ENCODE peak calls at places on chromosomes 2 and 18, in eight cellular contexts. S, G, R, W, Y, D, N and Z are unnamed samples. For H3K4me1, the result is how much of the 10 kb centered on the place peaks cover.

GRCh38 chr18:76923485-76924085 is 101.2 kb downstream of the ZNF236 start:
- DNase-seq in S (peak), G (no peak), R (peak), W (no peak), Y (peak), D (no peak), N (no peak), Z (no peak)

GRCh38 chr18:51091270-51091669 is 61.3 kb downstream of the SMAD4 start:
- DNase-seq in S (no peak), G (no peak), R (no peak), W (no peak), Y (no peak), D (no peak), N (no peak), Z (no peak)

GRCh38 chr2:71071681-71072398 is 3.4 kb downstream of the NAGK start:
- DNase-seq in S (no peak), G (no peak), R (no peak), W (peak), Y (no peak), D (no peak), N (no peak), Z (no peak)

GRCh38 chr18:10053861-10054260 is 140.0 kb downstream of the VAPA start:
- DNase-seq in S (no peak), G (no peak), R (no peak), W (no peak), Y (no peak), D (no peak), N (no peak), Z (no peak)

GRCh38 chr18:73774836-73775509 is 372.7 kb downstream of the FBXO15 start:
- DNase-seq in S (peak), G (no peak), R (no peak), W (no peak), Y (no peak), D (no peak), N (no peak), Z (peak)

GRCh38 chr2:118539290-118539689 is 308.2 kb downstream of the EN1 start:
- DNase-seq in S (peak), G (peak), R (peak), W (peak), Y (peak), D (no peak), N (peak), Z (peak)

GRCh38 chr2:155815851-155816250 is 516.7 kb downstream of the NR4A2 start:
- DNase-seq in S (peak), G (no peak), R (peak), W (no peak), Y (no peak), D (no peak), N (no peak), Z (no peak)

GRCh38 chr18:77572537-77572936 is 322.9 kb downstream of the GALR1 start:
- DNase-seq in S (no peak), G (no peak), R (no peak), W (no peak), Y (no peak), D (no peak), N (no peak), Z (no peak)

GRCh38 chr2:190742431-190742830 is 93.5 kb downstream of the NAB1 start:
- DNase-seq in S (no peak), G (no peak), R (no peak), W (no peak), Y (no peak), D (no peak), N (no peak), Z (no peak)

GRCh38 chr2:84719434-84719833 is 161.4 kb downstream of the TRABD2A start:
- DNase-seq in S (no peak), G (no peak), R (no peak), W (no peak), Y (peak), D (no peak), N (no peak), Z (no peak)

GRCh38 chr2:15620340-15620739 is 28.7 kb downstream of the DDX1 start:
- DNase-seq in S (no peak), G (no peak), R (no peak), W (no peak), Y (no peak), D (no peak), N (no peak), Z (no peak)

GRCh38 chr18:58024139-58024538 is 19.9 kb upstream of the NEDD4L start:
- DNase-seq in S (no peak), G (no peak), R (no peak), W (no peak), Y (no peak), D (no peak), N (no peak), Z (no peak)

GRCh38 chr2:71897145-71897495 is 250.5 kb downstream of the CYP26B1 start:
- DNase-seq in S (no peak), G (no peak), R (no peak), W (no peak), Y (no peak), D (no peak), N (peak), Z (no peak)

GRCh38 chr2:26914286-26914962 is 56.0 kb upstream of the MAPRE3 start:
- DNase-seq in S (peak), G (no peak), R (no peak), W (no peak), Y (no peak), D (no peak), N (peak), Z (no peak)

GRCh38 chr18:31436825-31437224 is 10.7 kb upstream of the DSG3 start:
- DNase-seq in S (no peak), G (no peak), R (no peak), W (no peak), Y (no peak), D (no peak), N (no peak), Z (no peak)

GRCh38 chr2:36889782-36890181 is 76.6 kb downstream of the STRN start:
- DNase-seq in S (no peak), G (peak), R (peak), W (no peak), Y (no peak), D (no peak), N (no peak), Z (no peak)

GRCh38 chr2:103353754-103354153 is 591.9 kb downstream of the TMEM182 start:
- DNase-seq in S (no peak), G (no peak), R (no peak), W (no peak), Y (peak), D (no peak), N (no peak), Z (no peak)

DNA sequence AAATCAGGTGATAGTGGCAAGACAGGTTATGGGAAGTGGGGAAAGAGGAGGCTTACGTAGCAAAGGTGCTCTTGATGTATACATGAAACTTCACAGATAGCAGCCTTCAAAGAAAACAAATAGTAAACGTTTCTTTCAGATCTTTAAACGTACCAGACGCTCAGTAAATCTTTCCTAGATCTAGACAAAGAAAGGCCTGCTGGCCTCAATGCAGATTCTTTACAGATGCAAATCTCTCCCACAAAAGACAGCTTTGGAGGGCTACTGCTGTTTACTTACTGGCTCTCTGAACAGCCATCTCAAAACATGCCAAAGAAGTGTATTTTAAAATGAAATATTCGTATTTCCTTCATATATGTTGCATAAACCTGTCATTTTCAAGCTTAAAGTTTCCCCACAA is 1279.9 kb upstream of the NRXN1 start:
- DNase-seq in S (peak), G (no peak), R (no peak), W (no peak), Y (no peak), D (no peak), N (no peak), Z (no peak)
- H3K4me1 ChIP-seq in S (under half), G (under half), R (under half), W (under half), Y (under half), D (under half), N (under half), Z (under half)

GRCh38 chr2:61470122-61470951 is 550 bp downstream of the USP34 start:
- DNase-seq in S (peak), G (no peak), R (peak), W (peak), Y (peak), D (peak), N (peak), Z (peak)

GRCh38 chr2:61469424-61470121 is 1.3 kb downstream of the USP34 start:
- DNase-seq in S (no peak), G (peak), R (no peak), W (no peak), Y (no peak), D (no peak), N (no peak), Z (no peak)

GRCh38 chr2:61471905-61472805 is 1.3 kb upstream of the USP34 start:
- DNase-seq in S (no peak), G (peak), R (peak), W (no peak), Y (peak), D (no peak), N (no peak), Z (peak)

GRCh38 chr2:61470965-61471904 is at the start of gene USP34:
- DNase-seq in S (peak), G (peak), R (peak), W (peak), Y (peak), D (peak), N (peak), Z (peak)
- TF ChIP-seq CTCF in S (no peak), G (no peak), R (no peak), W (no peak), Y (no peak), D (no peak), N (no peak), Z (no peak)

DNA sequence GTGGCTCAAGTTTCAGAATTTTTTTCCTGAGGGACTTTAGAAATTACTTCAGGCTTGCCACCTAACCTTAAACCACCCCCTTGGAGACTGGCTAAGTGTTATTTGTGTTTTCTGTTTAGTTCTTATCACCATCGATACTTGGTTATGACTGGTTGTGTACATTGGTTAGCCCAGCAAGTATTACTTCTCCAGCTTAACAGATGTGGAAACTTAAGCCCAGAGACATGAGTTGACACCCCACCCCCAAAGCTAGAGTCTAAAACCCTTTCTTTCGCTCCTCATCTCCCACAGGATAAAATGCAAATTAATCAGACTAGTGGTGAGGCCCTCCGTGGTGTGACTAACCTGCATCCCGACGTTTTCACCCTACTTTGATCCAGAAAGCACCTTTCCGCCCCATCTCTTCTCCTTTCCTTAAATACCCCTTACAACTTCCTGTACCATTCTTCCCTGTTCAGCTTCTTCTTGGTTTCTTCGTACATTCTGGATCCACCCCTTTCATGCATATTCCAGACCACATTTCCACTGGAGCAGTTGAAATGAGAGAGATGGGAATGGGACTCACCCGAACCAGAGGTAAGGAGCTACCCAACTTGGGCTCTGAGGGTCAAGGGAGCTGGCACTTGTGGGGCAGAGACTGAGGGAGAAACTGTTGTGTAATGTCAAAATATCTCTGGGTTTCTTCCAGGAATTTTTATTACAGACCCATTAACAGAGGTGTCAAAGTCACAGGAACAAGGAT is 819 bp upstream of the MAP3K2 start:
- DNase-seq in S (no peak), G (no peak), R (no peak), W (no peak), Y (no peak), D (no peak), N (no peak), Z (no peak)
- H3K4me1 ChIP-seq in S (under half), G (under half), R (under half), W (under half), Y (under half), D (under half), N (under half), Z (under half)

GRCh38 chr2:16828044-16828827 is 162.6 kb upstream of the CYRIA start:
- DNase-seq in S (no peak), G (no peak), R (no peak), W (no peak), Y (no peak), D (no peak), N (no peak), Z (no peak)

GRCh38 chr2:16828828-16829160 is 163.2 kb upstream of the CYRIA start:
- DNase-seq in S (peak), G (no peak), R (no peak), W (no peak), Y (no peak), D (no peak), N (no peak), Z (no peak)

DNA sequence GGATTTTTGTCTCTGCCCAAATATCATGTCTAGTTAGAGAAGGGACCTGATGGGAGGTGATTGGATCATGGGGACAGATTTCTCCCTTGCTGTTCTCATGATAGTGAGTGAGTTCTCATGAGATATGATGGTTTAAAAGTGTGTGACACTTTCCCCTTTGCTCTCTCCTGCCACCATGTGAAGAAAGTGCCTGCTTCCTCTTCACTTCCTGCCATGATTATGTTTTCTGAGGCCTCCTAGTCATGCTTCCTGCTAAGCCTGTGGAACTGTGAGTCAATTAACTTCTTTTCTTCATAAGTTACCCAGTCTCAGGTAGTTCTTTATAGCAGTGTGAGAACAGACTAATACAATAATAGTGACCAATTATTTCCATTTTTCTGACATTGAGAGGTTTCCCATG is 167.3 kb upstream of the CYRIA start:
- DNase-seq in S (no peak), G (no peak), R (no peak), W (no peak), Y (no peak), D (no peak), N (no peak), Z (no peak)
- TF ChIP-seq CTCF in S (no peak), G (no peak), R (no peak), W (no peak), Y (no peak), D (no peak), N (no peak), Z (no peak)

DNA sequence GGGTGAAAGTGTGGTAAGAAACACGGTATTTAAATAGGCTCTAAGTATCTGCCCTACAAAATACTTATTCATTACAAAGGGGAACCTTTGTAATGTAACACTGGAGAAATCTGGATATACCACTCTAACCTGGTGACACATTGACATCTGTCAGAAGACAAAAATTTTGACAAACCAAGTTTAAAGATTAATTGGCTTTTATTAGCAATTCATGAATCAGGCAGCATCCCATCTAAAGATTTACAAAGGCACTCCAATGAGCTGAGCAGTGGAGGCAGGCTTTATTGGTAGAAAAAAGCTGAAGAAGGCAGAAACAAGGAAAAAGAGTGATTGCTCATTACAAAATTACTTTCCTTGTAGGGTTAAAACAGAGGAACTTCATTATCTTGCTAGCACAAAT is 35.0 kb downstream of the BMPR2 start:
- DNase-seq in S (no peak), G (no peak), R (no peak), W (no peak), Y (no peak), D (no peak), N (no peak), Z (no peak)
- H3K4me1 ChIP-seq in S (under half), G (under half), R (under half), W (under half), Y (under half), D (under half), N (under half), Z (under half)

DNA sequence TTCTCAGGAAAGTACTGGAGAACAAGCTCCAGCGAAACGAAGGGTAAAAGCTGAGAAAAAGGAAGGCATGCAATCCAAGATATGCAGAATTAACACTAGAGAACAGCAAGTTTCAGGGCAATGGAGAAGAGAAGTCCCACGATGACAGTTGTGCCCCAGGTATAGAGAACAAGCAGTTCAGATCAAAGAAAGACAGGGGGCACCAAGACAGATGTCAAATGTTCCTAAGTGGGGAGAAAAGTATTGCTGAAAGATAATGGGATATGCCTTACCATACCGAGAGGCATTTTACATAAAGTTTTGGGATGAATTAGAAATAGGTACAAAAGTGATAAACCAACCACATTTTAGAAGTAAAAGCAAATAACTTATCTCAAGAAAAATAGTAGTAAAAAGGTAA is 79.1 kb upstream of the UBE2E3 start:
- DNase-seq in S (no peak), G (no peak), R (no peak), W (no peak), Y (no peak), D (no peak), N (no peak), Z (no peak)
- TF ChIP-seq CTCF in S (peak), G (no peak), R (no peak), W (no peak), Y (no peak), D (no peak), N (no peak), Z (no peak)

DNA sequence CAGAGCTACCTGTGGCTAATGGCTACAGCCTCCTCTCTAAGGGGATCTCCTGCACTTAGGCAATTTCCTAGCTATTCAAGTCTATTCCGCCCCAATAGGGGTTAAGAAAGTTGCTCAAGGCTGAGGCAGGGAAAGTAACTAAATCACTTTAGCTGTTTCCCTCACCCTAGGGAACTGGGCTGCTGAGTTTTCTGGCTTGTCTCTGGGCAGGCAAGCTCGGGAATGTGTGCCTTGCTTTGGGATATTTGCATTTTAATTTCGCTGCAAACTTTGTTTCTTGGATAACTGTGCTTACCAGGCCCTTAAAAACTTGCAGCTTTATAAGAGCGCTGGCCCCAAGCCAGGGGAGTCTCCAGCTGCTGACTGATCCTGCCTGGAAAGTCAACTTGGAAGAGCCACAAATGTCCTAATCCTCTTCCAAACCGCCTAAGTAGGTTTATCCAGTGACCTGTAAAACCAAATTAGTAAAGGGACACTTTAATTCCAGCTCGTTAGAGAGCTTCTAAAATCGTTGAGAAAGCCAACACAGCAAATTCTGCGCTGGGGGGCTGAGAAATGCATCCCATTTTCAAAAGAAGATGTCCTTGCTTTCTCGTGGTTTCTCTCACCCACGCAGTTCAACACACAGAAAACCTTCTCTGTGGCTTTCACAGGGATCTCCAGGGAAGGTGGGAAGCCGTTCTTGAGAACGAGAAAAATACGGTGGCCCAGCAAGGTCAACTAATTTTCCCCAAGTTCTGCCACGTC is 59.5 kb upstream of the SP3 start:
- DNase-seq in S (no peak), G (peak), R (no peak), W (peak), Y (peak), D (no peak), N (no peak), Z (no peak)
- H3K4me1 ChIP-seq in S (under half), G (under half), R (under half), W (under half), Y (under half), D (under half), N (under half), Z (under half)

GRCh38 chr2:53508667-53509066 is 258.9 kb upstream of the CHAC2 start:
- DNase-seq in S (no peak), G (no peak), R (no peak), W (no peak), Y (no peak), D (no peak), N (no peak), Z (no peak)

GRCh38 chr2:53513167-53513666 is 254.4 kb upstream of the CHAC2 start:
- DNase-seq in S (no peak), G (no peak), R (no peak), W (no peak), Y (no peak), D (no peak), N (no peak), Z (no peak)

GRCh38 chr2:53509827-53510785 is 257.5 kb upstream of the CHAC2 start:
- DNase-seq in S (peak), G (no peak), R (no peak), W (no peak), Y (peak), D (no peak), N (peak), Z (no peak)

GRCh38 chr2:53512071-53512841 is 255.3 kb upstream of the CHAC2 start:
- DNase-seq in S (no peak), G (peak), R (peak), W (no peak), Y (no peak), D (no peak), N (peak), Z (no peak)

GRCh38 chr2:53511549-53511948 is 256.1 kb upstream of the CHAC2 start:
- DNase-seq in S (no peak), G (no peak), R (no peak), W (no peak), Y (no peak), D (no peak), N (peak), Z (no peak)
- TF ChIP-seq CTCF in S (no peak), G (no peak), R (no peak), W (no peak), Y (no peak), D (no peak), N (no peak), Z (no peak)

GRCh38 chr2:134287323-134287722 is 33.5 kb downstream of the MGAT5 start:
- DNase-seq in S (no peak), G (no peak), R (no peak), W (no peak), Y (no peak), D (no peak), N (no peak), Z (no peak)
- H3K4me1 ChIP-seq in S (under half), G (under half), R (under half), W (under half), Y (under half), D (under half), N (under half), Z (under half)